ENCODE peak calls at places on chromosomes 7 and 10, in four cellular contexts. P is HepG2, Y is mucosa of descending colon, G is neural crest cell. A is an unnamed sample.

GRCh38 chr10:30092151-30092790 is 32.9 kb upstream of the JCAD start:
- DNase-seq in P (no peak), Y (no peak), G (no peak), A (no peak)

GRCh38 chr10:78349165-78349516 is 315.5 kb downstream of the RPS24 start:
- DNase-seq in P (no peak), Y (no peak), G (no peak), A (no peak)

GRCh38 chr7:26900283-26900682 is 35.9 kb upstream of the SKAP2 start:
- DNase-seq in P (no peak), Y (no peak), G (no peak), A (no peak)

GRCh38 chr10:120949511-120950102 is 98.4 kb downstream of the WDR11 start:
- DNase-seq in P (no peak), Y (peak; percentile 44), G (peak; percentile 28), A (no peak)

GRCh38 chr10:48656241-48656921 is 28.3 kb upstream of the WDFY4 start:
- DNase-seq in P (peak; percentile 66), Y (peak; percentile 92), G (peak; percentile 95), A (peak; percentile 97)

GRCh38 chr10:48449501-48450232 is 143.2 kb downstream of the MAPK8 start:
- DNase-seq in P (no peak), Y (no peak), G (no peak), A (no peak)

GRCh38 chr10:34135515-34135914 is 679.6 kb downstream of the PARD3 start:
- DNase-seq in P (no peak), Y (no peak), G (no peak), A (peak; percentile 32)

GRCh38 chr7:2063562-2064360 is 169.0 kb downstream of the MAD1L1 start:
- DNase-seq in P (no peak), Y (peak; percentile 79), G (peak; percentile 12), A (no peak)

GRCh38 chr10:99855479-99856071 is 73.1 kb downstream of the ABCC2 start:
- DNase-seq in P (no peak), Y (no peak), G (no peak), A (no peak)

GRCh38 chr10:122295423-122295947 is 24.4 kb downstream of the BTBD16 start:
- DNase-seq in P (no peak), Y (no peak), G (no peak), A (no peak)

GRCh38 chr7:119664601-119665000 is 608.4 kb upstream of the KCND2 start:
- DNase-seq in P (no peak), Y (no peak), G (no peak), A (no peak)

GRCh38 chr10:120684211-120684610 is 167.0 kb upstream of the WDR11 start:
- DNase-seq in P (no peak), Y (no peak), G (no peak), A (no peak)

GRCh38 chr7:158447206-158448171 is 140.1 kb downstream of the PTPRN2 start:
- DNase-seq in P (no peak), Y (no peak), G (no peak), A (no peak)

GRCh38 chr10:36840793-36841192 is 284.6 kb upstream of the ANKRD30A start:
- DNase-seq in P (no peak), Y (no peak), G (no peak), A (no peak)

GRCh38 chr7:74502216-74502891 is 48.6 kb downstream of the GTF2IRD1 start:
- DNase-seq in P (no peak), Y (no peak), G (no peak), A (no peak)

GRCh38 chr10:100419911-100420449 is 42.8 kb upstream of the WNT8B start:
- DNase-seq in P (no peak), Y (no peak), G (no peak), A (no peak)

GRCh38 chr7:20075992-20076813 is 141.0 kb downstream of the MACC1 start:
- DNase-seq in P (no peak), Y (no peak), G (no peak), A (no peak)

GRCh38 chr10:15043674-15044073 is at the start of gene OLAH:
- DNase-seq in P (no peak), Y (no peak), G (no peak), A (no peak)

GRCh38 chr7:40885503-40885902 is 750.7 kb downstream of the SUGCT start:
- DNase-seq in P (no peak), Y (no peak), G (no peak), A (no peak)

GRCh38 chr7:154947604-154948003 is 55.3 kb downstream of the PAXIP1 start:
- DNase-seq in P (no peak), Y (no peak), G (no peak), A (no peak)

GRCh38 chr7:129825554-129826267 is 127.0 kb downstream of the UBE2H start:
- DNase-seq in P (peak; percentile 55), Y (peak; percentile 92), G (peak; percentile 95), A (peak; percentile 82)
- TF ChIP-seq CTCF in P (peak; percentile 75), Y (peak; percentile 98), G (peak; percentile 95), A (peak; percentile 70)

GRCh38 chr10:69934768-69935167 is 117.9 kb upstream of the MACROH2A2 start:
- DNase-seq in P (no peak), Y (no peak), G (no peak), A (no peak)
- TF ChIP-seq CTCF in P (peak; percentile 12), Y (no peak), G (peak; percentile 13), A (no peak)

GRCh38 chr10:61683319-61683718 is 20.6 kb downstream of the CABCOCO1 start:
- DNase-seq in P (no peak), Y (no peak), G (no peak), A (no peak)

DNA sequence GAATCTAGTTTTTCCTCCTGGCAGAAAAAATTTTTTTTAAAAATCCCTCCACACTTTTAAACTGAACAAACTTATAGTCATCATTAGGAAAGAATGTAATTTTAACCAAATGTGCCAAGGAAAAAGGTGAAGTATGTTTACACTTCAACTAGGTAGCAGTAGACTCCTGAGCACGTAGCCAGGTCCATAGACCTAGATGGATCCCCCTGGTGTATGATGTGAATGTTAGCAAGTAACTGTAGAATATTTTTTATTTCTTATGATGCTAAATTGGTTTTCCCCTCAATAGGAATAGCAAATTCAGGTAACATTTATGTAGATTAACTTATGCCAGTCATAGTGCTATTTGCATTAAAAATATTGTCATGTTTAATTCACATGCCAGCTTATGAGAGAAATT is 19.6 kb downstream of the CABCOCO1 start:
- DNase-seq in P (no peak), Y (no peak), G (no peak), A (no peak)
- TF ChIP-seq CTCF in P (no peak), Y (no peak), G (no peak), A (no peak)

DNA sequence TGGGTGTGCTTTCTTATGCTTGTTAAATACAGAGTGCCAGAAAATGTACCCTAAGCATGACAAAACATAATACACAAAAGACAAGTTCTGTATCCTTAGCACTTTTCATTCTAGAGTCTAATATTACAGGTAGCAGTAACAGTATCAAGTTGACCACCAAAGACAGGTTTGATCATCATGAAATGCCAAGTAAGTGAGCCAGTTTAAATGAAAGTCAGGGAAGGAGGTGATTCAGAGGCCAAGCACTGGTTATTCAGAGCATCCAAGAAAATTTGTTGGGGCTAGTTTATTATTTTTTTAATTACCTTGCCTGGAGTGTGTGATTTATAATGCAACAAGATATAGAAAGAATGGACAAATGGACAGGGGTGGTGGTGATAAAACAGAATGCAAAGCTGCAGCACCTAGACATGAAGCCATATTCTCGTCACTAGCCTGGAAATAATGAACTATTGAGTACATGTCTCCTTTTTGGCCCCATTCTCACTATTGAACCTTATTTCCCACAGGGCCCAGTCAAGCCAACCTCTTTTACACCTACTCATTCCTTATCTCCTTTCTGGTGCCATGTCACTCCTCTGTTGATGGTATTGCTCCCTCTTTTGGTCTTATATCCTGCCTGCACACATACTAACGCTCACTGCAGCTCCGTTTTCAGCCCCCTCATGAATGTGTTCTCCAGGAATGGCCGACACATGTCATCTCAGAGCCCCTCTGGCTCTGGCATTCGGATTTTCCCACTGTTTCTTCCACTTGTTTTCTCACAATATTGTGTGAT is 78.6 kb upstream of the GLCCI1 start:
- DNase-seq in P (no peak), Y (no peak), G (no peak), A (no peak)
- TF ChIP-seq CTCF in P (no peak), Y (no peak), G (no peak), A (no peak)

A was measured in GM12865.